ENCODE peak calls at places on chromosome 18, in eight cellular contexts. J is thyroid gland, R is foreskin fibroblast, U is AG09319, V is mucosa of descending colon, A is cardiac fibroblast, K is HFFc6, Y is glutamatergic neuron. W is an unnamed sample.

GRCh38 chr18:35127201-35127600 is 86.0 kb downstream of the MAPRE2 start:
- DNase-seq in J (no peak), R (peak), U (no peak), V (no peak), A (peak), K (peak), Y (peak), W (no peak)

GRCh38 chr18:74252032-74252380 is 39.8 kb downstream of the CYB5A start:
- DNase-seq in J (peak), R (peak), U (no peak), V (no peak), A (peak), K (peak), Y (no peak), W (no peak)

GRCh38 chr18:60038731-60039130 is 138.9 kb downstream of the PMAIP1 start:
- DNase-seq in J (no peak), R (peak), U (no peak), V (no peak), A (no peak), K (no peak), Y (no peak), W (no peak)

GRCh38 chr18:3367491-3368091 is 82.4 kb upstream of the TGIF1 start:
- DNase-seq in J (no peak), R (peak), U (no peak), V (no peak), A (peak), K (no peak), Y (no peak), W (no peak)

GRCh38 chr18:47149457-47150028 is 757 bp downstream of the HDHD2 start:
- DNase-seq in J (peak), R (peak), U (no peak), V (peak), A (no peak), K (no peak), Y (no peak), W (no peak)

GRCh38 chr18:12046751-12047335 is 46.8 kb upstream of the ANKRD62 start:
- DNase-seq in J (no peak), R (no peak), U (no peak), V (no peak), A (no peak), K (no peak), Y (no peak), W (peak)

GRCh38 chr18:14970027-14970426 is 222.1 kb downstream of the ANKRD30B start:
- DNase-seq in J (peak), R (peak), U (peak), V (no peak), A (peak), K (peak), Y (no peak), W (no peak)

GRCh38 chr18:70363861-70364260 is 75.0 kb downstream of the SOCS6 start:
- DNase-seq in J (no peak), R (peak), U (no peak), V (no peak), A (peak), K (peak), Y (no peak), W (no peak)

GRCh38 chr18:79458131-79458838 is 62.6 kb downstream of the NFATC1 start:
- DNase-seq in J (no peak), R (peak), U (peak), V (peak), A (peak), K (peak), Y (no peak), W (no peak)

DNA sequence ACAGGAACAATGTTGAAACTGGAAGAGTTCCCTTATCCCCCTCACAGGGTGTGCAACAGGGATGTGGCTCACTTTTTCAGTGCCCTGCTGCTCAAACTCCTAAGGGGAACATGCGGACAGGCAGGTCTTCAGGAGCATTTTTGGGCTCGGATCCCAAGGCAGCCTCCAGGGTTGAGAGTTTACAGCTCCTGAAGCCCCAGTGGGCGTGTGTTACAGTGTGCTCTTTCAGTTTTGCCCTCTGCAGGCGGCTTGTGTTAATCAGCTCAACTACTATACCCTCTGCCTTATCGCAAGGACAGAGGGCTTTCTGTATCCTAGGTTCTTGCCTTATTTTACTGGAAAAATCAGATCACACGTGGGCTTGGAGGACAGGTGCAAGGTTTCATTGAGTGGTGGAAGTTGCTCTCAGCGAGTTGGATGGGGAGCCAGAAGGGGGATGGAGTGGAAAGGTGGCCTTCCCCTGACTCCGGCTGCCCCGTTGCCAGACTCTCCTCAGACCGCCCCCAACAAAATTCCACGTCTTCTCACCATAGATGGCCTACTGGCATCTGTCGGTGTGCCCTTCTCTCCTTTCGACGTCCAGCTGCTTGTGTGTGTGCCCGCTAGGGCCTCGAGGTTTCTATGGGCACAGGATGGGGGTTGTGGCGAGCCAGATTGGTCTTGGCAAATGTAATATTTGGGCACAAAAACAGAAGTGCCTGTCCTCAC is 541.9 kb downstream of the TMX3 start:
- DNase-seq in J (no peak), R (no peak), U (no peak), V (no peak), A (no peak), K (no peak), Y (no peak), W (no peak)
- TF ChIP-seq CTCF in J (no peak), R (no peak), U (no peak), V (no peak), A (no peak), K (no peak), Y (no peak), W (no peak)

GRCh38 chr18:9135912-9136314 is 668 bp upstream of the ANKRD12 start:
- DNase-seq in J (peak), R (peak), U (no peak), V (peak), A (no peak), K (peak), Y (peak), W (no peak)
- TF ChIP-seq CTCF in J (no peak), R (no peak), U (no peak), V (no peak), A (no peak), K (no peak), Y (no peak), W (no peak)

GRCh38 chr18:71784777-71785176 is 759.4 kb downstream of the CBLN2 start:
- DNase-seq in J (no peak), R (no peak), U (no peak), V (peak), A (peak), K (no peak), Y (no peak), W (no peak)
- TF ChIP-seq CTCF in J (no peak), R (no peak), U (no peak), V (no peak), A (peak), K (no peak), Y (peak), W (peak)

DNA sequence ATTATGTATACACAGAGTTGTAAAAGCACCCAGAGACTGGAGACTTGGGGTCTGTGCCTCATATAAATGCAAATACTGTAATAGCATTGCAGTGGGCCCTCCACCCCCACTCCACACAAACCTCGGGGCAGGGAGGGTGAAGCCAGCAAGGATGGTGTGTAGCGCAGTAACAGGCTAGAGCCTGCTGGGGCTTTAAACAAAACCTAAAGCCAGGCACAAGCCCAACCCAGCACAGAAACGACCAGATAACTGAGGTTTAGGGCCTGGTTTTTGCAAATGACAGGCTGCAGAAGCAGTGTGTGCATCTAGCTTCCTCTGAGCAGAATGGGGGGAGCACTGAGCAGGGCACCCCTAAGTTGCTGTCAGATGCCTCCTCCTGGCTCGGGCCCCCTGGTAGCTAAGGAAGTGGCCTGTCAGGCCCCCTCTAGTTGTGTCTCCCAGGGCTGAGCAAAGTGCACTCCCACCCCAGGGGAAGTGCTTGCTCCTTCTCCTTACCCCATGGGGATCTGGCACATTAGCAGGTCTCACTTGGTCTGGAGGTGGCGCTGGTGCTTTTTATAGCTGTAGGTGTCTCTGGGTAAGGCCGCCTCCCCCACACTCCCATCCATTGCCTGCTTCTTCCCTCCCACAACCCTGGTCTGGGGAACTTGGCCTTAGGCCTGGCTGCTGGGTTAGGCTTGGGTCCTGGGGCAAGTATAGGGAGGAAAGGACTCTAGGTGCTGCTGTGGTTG is 135.1 kb downstream of the CELF4 start:
- DNase-seq in J (no peak), R (no peak), U (no peak), V (no peak), A (no peak), K (no peak), Y (no peak), W (no peak)
- TF ChIP-seq CTCF in J (no peak), R (no peak), U (no peak), V (no peak), A (no peak), K (no peak), Y (no peak), W (no peak)